ENCODE peak calls at places on chromosomes 6 and 20, in eight cellular contexts. One of them, this sample, is unnamed.
A peak's percentile ranks its signal among the peaks of the same experiment; 100 is the strongest.

GRCh38 chr20:54431545-54431944 is 43.8 kb upstream of the DOK5 start:
- DNase-seq in H9: no peak
- DNase-seq in lower lobe of right lung: no peak
- DNase-seq in left ventricle myocardium inferior: no peak
- DNase-seq in effector memory CD4-positive, alpha-beta T cell: no peak
- DNase-seq in GM23338: no peak
- DNase-seq in lung: no peak
- DNase-seq in A549: no peak
- DNase-seq in this sample: peak; percentile 35

GRCh38 chr20:44209691-44210421 is 715 bp downstream of the OSER1 start:
- DNase-seq in H9: no peak
- DNase-seq in lower lobe of right lung: no peak
- DNase-seq in left ventricle myocardium inferior: no peak
- DNase-seq in effector memory CD4-positive, alpha-beta T cell: no peak
- DNase-seq in GM23338: peak; percentile 64
- DNase-seq in lung: no peak
- DNase-seq in A549: peak; percentile 27
- DNase-seq in this sample: peak; percentile 61

GRCh38 chr6:166567107-166567506 is 19.4 kb downstream of the RAMACL start:
- DNase-seq in H9: no peak
- DNase-seq in lower lobe of right lung: no peak
- DNase-seq in left ventricle myocardium inferior: no peak
- DNase-seq in effector memory CD4-positive, alpha-beta T cell: no peak
- DNase-seq in GM23338: no peak
- DNase-seq in lung: no peak
- DNase-seq in A549: no peak
- DNase-seq in this sample: peak; percentile 78

GRCh38 chr6:146770965-146771735 is 172.4 kb downstream of the ADGB start:
- DNase-seq in H9: no peak
- DNase-seq in lower lobe of right lung: peak; percentile 66
- DNase-seq in left ventricle myocardium inferior: peak; percentile 62
- DNase-seq in effector memory CD4-positive, alpha-beta T cell: peak; percentile 26
- DNase-seq in GM23338: no peak
- DNase-seq in lung: peak; percentile 54
- DNase-seq in A549: no peak
- DNase-seq in this sample: no peak

GRCh38 chr6:148445620-148446019 is 103.0 kb downstream of the SASH1 start:
- DNase-seq in H9: no peak
- DNase-seq in lower lobe of right lung: no peak
- DNase-seq in left ventricle myocardium inferior: no peak
- DNase-seq in effector memory CD4-positive, alpha-beta T cell: no peak
- DNase-seq in GM23338: no peak
- DNase-seq in lung: no peak
- DNase-seq in A549: no peak
- DNase-seq in this sample: peak; percentile 43

GRCh38 chr6:35058827-35059522 is 82.2 kb downstream of the TCP11 start:
- DNase-seq in H9: no peak
- DNase-seq in lower lobe of right lung: no peak
- DNase-seq in left ventricle myocardium inferior: no peak
- DNase-seq in effector memory CD4-positive, alpha-beta T cell: no peak
- DNase-seq in GM23338: no peak
- DNase-seq in lung: no peak
- DNase-seq in A549: no peak
- DNase-seq in this sample: no peak

GRCh38 chr20:45117581-45117980 is 2.6 kb upstream of the WFDC5 start:
- DNase-seq in H9: no peak
- DNase-seq in lower lobe of right lung: no peak
- DNase-seq in left ventricle myocardium inferior: no peak
- DNase-seq in effector memory CD4-positive, alpha-beta T cell: no peak
- DNase-seq in GM23338: no peak
- DNase-seq in lung: peak; percentile 28
- DNase-seq in A549: no peak
- DNase-seq in this sample: no peak

GRCh38 chr6:109269953-109270517 is 112.2 kb downstream of the CD164 start:
- DNase-seq in H9: no peak
- DNase-seq in lower lobe of right lung: no peak
- DNase-seq in left ventricle myocardium inferior: no peak
- DNase-seq in effector memory CD4-positive, alpha-beta T cell: no peak
- DNase-seq in GM23338: no peak
- DNase-seq in lung: no peak
- DNase-seq in A549: no peak
- DNase-seq in this sample: no peak

GRCh38 chr20:58048096-58048702 is 180.3 kb downstream of the ANKRD60 start:
- DNase-seq in H9: peak; percentile 52
- DNase-seq in lower lobe of right lung: no peak
- DNase-seq in left ventricle myocardium inferior: no peak
- DNase-seq in effector memory CD4-positive, alpha-beta T cell: no peak
- DNase-seq in GM23338: peak; percentile 70
- DNase-seq in lung: peak; percentile 25
- DNase-seq in A549: peak; percentile 39
- DNase-seq in this sample: peak; percentile 70

GRCh38 chr20:22501566-22502344 is 82.6 kb downstream of the FOXA2 start:
- DNase-seq in H9: no peak
- DNase-seq in lower lobe of right lung: no peak
- DNase-seq in left ventricle myocardium inferior: no peak
- DNase-seq in effector memory CD4-positive, alpha-beta T cell: no peak
- DNase-seq in GM23338: no peak
- DNase-seq in lung: no peak
- DNase-seq in A549: no peak
- DNase-seq in this sample: no peak

GRCh38 chr20:5002077-5002413 is 735 bp upstream of the SLC23A2 start:
- DNase-seq in H9: peak; percentile 81
- DNase-seq in lower lobe of right lung: no peak
- DNase-seq in left ventricle myocardium inferior: peak; percentile 18
- DNase-seq in effector memory CD4-positive, alpha-beta T cell: no peak
- DNase-seq in GM23338: peak; percentile 84
- DNase-seq in lung: no peak
- DNase-seq in A549: no peak
- DNase-seq in this sample: no peak

GRCh38 chr6:114342086-114342825 is 567 bp downstream of the HS3ST5 start:
- DNase-seq in H9: peak; percentile 46
- DNase-seq in lower lobe of right lung: peak; percentile 45
- DNase-seq in left ventricle myocardium inferior: no peak
- DNase-seq in effector memory CD4-positive, alpha-beta T cell: no peak
- DNase-seq in GM23338: peak; percentile 66
- DNase-seq in lung: no peak
- DNase-seq in A549: peak; percentile 3
- DNase-seq in this sample: peak; percentile 75

GRCh38 chr20:43938017-43938655 is 23.5 kb downstream of the TOX2 start:
- DNase-seq in H9: no peak
- DNase-seq in lower lobe of right lung: no peak
- DNase-seq in left ventricle myocardium inferior: no peak
- DNase-seq in effector memory CD4-positive, alpha-beta T cell: no peak
- DNase-seq in GM23338: no peak
- DNase-seq in lung: no peak
- DNase-seq in A549: no peak
- DNase-seq in this sample: no peak

GRCh38 chr6:116316772-116317467 is 37.2 kb upstream of the TSPYL1 start:
- DNase-seq in H9: no peak
- DNase-seq in lower lobe of right lung: no peak
- DNase-seq in left ventricle myocardium inferior: peak; percentile 35
- DNase-seq in effector memory CD4-positive, alpha-beta T cell: no peak
- DNase-seq in GM23338: no peak
- DNase-seq in lung: no peak
- DNase-seq in A549: no peak
- DNase-seq in this sample: no peak

GRCh38 chr6:140379919-140380318 is 1005.5 kb upstream of the CITED2 start:
- DNase-seq in H9: no peak
- DNase-seq in lower lobe of right lung: no peak
- DNase-seq in left ventricle myocardium inferior: no peak
- DNase-seq in effector memory CD4-positive, alpha-beta T cell: no peak
- DNase-seq in GM23338: no peak
- DNase-seq in lung: no peak
- DNase-seq in A549: no peak
- DNase-seq in this sample: peak; percentile 68

GRCh38 chr6:100657678-100658330 is 193.1 kb upstream of the SIM1 start:
- DNase-seq in H9: no peak
- DNase-seq in lower lobe of right lung: no peak
- DNase-seq in left ventricle myocardium inferior: no peak
- DNase-seq in effector memory CD4-positive, alpha-beta T cell: no peak
- DNase-seq in GM23338: no peak
- DNase-seq in lung: no peak
- DNase-seq in A549: peak; percentile 18
- DNase-seq in this sample: peak; percentile 48

GRCh38 chr6:30741789-30742315 is 635 bp downstream of the FLOT1 start:
- DNase-seq in H9: no peak
- DNase-seq in lower lobe of right lung: no peak
- DNase-seq in left ventricle myocardium inferior: peak; percentile 64
- DNase-seq in effector memory CD4-positive, alpha-beta T cell: no peak
- DNase-seq in GM23338: no peak
- DNase-seq in lung: no peak
- DNase-seq in A549: no peak
- DNase-seq in this sample: peak; percentile 76

GRCh38 chr6:41896280-41896679 is 1.1 kb upstream of the USP49 start:
- DNase-seq in H9: no peak
- DNase-seq in lower lobe of right lung: no peak
- DNase-seq in left ventricle myocardium inferior: no peak
- DNase-seq in effector memory CD4-positive, alpha-beta T cell: no peak
- DNase-seq in GM23338: no peak
- DNase-seq in lung: no peak
- DNase-seq in A549: no peak
- DNase-seq in this sample: no peak

GRCh38 chr6:37696220-37696840 is 1.4 kb downstream of the MDGA1 start:
- DNase-seq in H9: peak; percentile 41
- DNase-seq in lower lobe of right lung: no peak
- DNase-seq in left ventricle myocardium inferior: no peak
- DNase-seq in effector memory CD4-positive, alpha-beta T cell: no peak
- DNase-seq in GM23338: peak; percentile 56
- DNase-seq in lung: no peak
- DNase-seq in A549: no peak
- DNase-seq in this sample: peak; percentile 68

DNA sequence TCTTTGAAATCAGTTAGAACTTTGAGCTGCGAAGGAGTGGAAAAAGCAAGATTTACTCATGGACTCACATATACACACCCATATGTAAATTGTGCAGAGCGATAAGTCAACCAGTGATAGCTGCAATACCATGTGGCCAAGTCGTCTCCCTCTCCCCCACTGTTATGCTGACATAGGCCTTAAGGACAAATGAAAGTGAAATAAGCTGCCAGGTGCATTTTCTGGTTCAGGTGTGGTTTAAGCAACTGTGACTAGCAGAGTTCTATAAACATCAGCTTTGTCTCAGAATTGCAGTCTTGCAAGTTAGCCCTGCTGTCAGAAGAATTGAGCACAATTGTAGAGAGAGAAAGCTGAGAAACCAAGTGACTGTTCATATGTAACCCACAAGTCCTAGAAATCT is 9.6 kb downstream of the FAM83B start:
- DNase-seq in H9: no peak
- DNase-seq in lower lobe of right lung: no peak
- DNase-seq in left ventricle myocardium inferior: no peak
- DNase-seq in effector memory CD4-positive, alpha-beta T cell: no peak
- DNase-seq in GM23338: peak; percentile 11
- DNase-seq in lung: no peak
- DNase-seq in A549: no peak
- DNase-seq in this sample: no peak
- H3K4me1 ChIP-seq in H9: peaks cover 3% of the 10 kb centered on the region
- H3K4me1 ChIP-seq in lower lobe of right lung: no peaks in the 10 kb centered on the region
- H3K4me1 ChIP-seq in left ventricle myocardium inferior: no peaks in the 10 kb centered on the region
- H3K4me1 ChIP-seq in effector memory CD4-positive, alpha-beta T cell: no peaks in the 10 kb centered on the region
- H3K4me1 ChIP-seq in GM23338: peaks cover 24% of the 10 kb centered on the region
- H3K4me1 ChIP-seq in lung: no peaks in the 10 kb centered on the region
- H3K4me1 ChIP-seq in A549: no peaks in the 10 kb centered on the region
- H3K4me1 ChIP-seq in this sample: no peaks in the 10 kb centered on the region

GRCh38 chr6:96948631-96949030 is 24.1 kb downstream of the KLHL32 start:
- DNase-seq in H9: no peak
- DNase-seq in lower lobe of right lung: no peak
- DNase-seq in left ventricle myocardium inferior: no peak
- DNase-seq in effector memory CD4-positive, alpha-beta T cell: no peak
- DNase-seq in GM23338: no peak
- DNase-seq in lung: no peak
- DNase-seq in A549: no peak
- DNase-seq in this sample: no peak
- H3K4me1 ChIP-seq in H9: no peaks in the 10 kb centered on the region
- H3K4me1 ChIP-seq in lower lobe of right lung: no peaks in the 10 kb centered on the region
- H3K4me1 ChIP-seq in left ventricle myocardium inferior: no peaks in the 10 kb centered on the region
- H3K4me1 ChIP-seq in effector memory CD4-positive, alpha-beta T cell: no peaks in the 10 kb centered on the region
- H3K4me1 ChIP-seq in GM23338: peaks cover 9% of the 10 kb centered on the region
- H3K4me1 ChIP-seq in lung: no peaks in the 10 kb centered on the region
- H3K4me1 ChIP-seq in A549: no peaks in the 10 kb centered on the region
- H3K4me1 ChIP-seq in this sample: peaks cover 4% of the 10 kb centered on the region

DNA sequence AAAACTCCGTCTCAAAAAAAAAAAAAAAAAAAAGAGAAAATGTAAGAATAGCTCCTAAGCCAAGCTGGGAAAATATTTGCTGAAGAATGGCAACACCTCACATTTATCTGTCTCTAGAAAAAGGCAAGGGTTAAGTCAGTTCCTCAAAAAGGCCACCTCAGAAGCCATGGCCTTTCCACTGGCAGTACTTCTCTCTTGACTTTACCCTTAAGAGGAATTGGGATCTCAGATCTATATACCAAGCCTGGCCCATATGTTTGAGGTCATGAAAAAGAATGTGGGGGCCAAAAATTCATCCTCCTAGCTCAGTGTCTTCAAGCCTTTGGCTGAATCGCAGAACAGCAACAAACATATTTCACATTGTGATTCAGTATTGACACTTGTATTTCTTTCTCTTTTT is 10.9 kb upstream of the NCOA3 start:
- DNase-seq in H9: no peak
- DNase-seq in lower lobe of right lung: no peak
- DNase-seq in left ventricle myocardium inferior: no peak
- DNase-seq in effector memory CD4-positive, alpha-beta T cell: no peak
- DNase-seq in GM23338: no peak
- DNase-seq in lung: no peak
- DNase-seq in A549: no peak
- DNase-seq in this sample: no peak
- H3K4me1 ChIP-seq in H9: peaks cover 3% of the 10 kb centered on the region
- H3K4me1 ChIP-seq in lower lobe of right lung: peaks cover 27% of the 10 kb centered on the region
- H3K4me1 ChIP-seq in left ventricle myocardium inferior: peaks cover 49% of the 10 kb centered on the region
- H3K4me1 ChIP-seq in effector memory CD4-positive, alpha-beta T cell: peaks cover 13% of the 10 kb centered on the region
- H3K4me1 ChIP-seq in GM23338: peaks cover 18% of the 10 kb centered on the region
- H3K4me1 ChIP-seq in lung: peaks cover 8% of the 10 kb centered on the region
- H3K4me1 ChIP-seq in A549: peaks cover 31% of the 10 kb centered on the region
- H3K4me1 ChIP-seq in this sample: peaks cover 16% of the 10 kb centered on the region

DNA sequence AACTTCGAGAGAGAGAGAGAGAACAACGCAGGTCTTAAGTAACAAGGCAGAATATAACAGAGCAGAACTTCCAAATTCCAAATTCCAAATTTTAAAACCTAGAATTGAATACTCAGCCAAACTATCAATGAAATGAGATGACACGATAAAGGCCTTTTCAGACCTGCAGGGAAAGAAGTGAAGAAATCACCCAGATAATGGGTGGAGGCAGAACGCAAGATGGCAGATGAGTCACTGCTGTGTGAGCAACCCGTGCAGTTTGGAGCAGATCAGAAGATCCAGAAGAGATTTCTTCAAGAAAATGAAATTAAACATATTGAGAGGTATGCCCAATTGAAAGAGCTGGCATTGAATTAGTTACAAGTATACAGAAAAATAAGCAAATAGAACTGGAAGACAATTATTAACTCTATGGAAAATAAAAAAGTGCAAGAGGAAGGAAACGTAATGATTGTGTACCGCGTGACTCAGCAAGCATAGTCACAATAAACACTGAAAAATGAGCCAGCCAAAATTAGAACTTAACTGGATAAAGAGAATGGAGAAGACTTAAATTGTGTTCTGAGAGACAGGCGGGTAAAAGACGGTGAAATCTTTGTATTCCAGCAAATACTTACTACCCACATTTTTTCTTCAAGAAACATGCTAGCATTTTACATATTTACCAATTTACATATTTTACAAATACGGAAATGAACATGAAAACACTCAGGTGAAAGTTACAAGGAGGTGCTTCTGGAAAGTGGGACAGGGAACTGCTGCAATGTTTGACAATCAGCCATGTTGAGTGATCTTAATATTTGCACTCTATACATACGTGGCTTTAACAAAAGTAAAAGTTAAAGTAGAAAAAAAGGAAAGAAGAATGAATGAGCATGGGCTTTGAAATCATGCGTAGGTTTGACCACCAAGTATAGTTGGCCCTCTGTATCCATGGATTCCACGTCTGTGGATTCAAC is 87.9 kb upstream of the CDYL start:
- DNase-seq in H9: no peak
- DNase-seq in lower lobe of right lung: no peak
- DNase-seq in left ventricle myocardium inferior: no peak
- DNase-seq in effector memory CD4-positive, alpha-beta T cell: no peak
- DNase-seq in GM23338: no peak
- DNase-seq in lung: no peak
- DNase-seq in A549: peak; percentile 76
- DNase-seq in this sample: peak; percentile 85
- H3K4me1 ChIP-seq in H9: no peaks in the 10 kb centered on the region
- H3K4me1 ChIP-seq in lower lobe of right lung: no peaks in the 10 kb centered on the region
- H3K4me1 ChIP-seq in left ventricle myocardium inferior: no peaks in the 10 kb centered on the region
- H3K4me1 ChIP-seq in effector memory CD4-positive, alpha-beta T cell: no peaks in the 10 kb centered on the region
- H3K4me1 ChIP-seq in GM23338: no peaks in the 10 kb centered on the region
- H3K4me1 ChIP-seq in lung: no peaks in the 10 kb centered on the region
- H3K4me1 ChIP-seq in A549: peaks cover 13% of the 10 kb centered on the region
- H3K4me1 ChIP-seq in this sample: peaks cover 11% of the 10 kb centered on the region

This sample was measured in adipocyte.